ENCODE peak calls at places on chromosomes 3 and 15, in six cellular contexts. J is OCI-LY7, O is colonic mucosa, N is PC-9, Q is epithelial cell of esophagus, H is psoas muscle. P is an unnamed sample.

GRCh38 chr3:128197855-128198254 is 44.6 kb downstream of the EEFSEC start:
- DNase-seq in Q (no peak), H (no peak), N (no peak), O (no peak), J (no peak), P (no peak)

GRCh38 chr3:56610669-56611335 is 53.8 kb downstream of the CCDC66 start:
- DNase-seq in J (no peak), Q (no peak), N (no peak), O (no peak), H (no peak), P (no peak)

GRCh38 chr3:194053136-194053535 is 82.8 kb upstream of the HES1 start:
- DNase-seq in H (no peak), Q (no peak), O (no peak), J (no peak), N (no peak), P (no peak)

GRCh38 chr15:78146437-78147154 is 2.6 kb upstream of the IDH3A start:
- DNase-seq in J (no peak), Q (peak), N (no peak), H (no peak), O (no peak), P (no peak)

GRCh38 chr15:89776274-89777072 is at the start of gene MESP2:
- DNase-seq in H (peak), Q (peak), N (no peak), O (peak), J (no peak), P (no peak)

GRCh38 chr3:178406206-178406605 is 130.0 kb upstream of the KCNMB2 start:
- DNase-seq in H (no peak), J (no peak), O (no peak), N (no peak), Q (no peak), P (no peak)

GRCh38 chr3:42829083-42829627 is 19.9 kb downstream of the ACKR2 start:
- DNase-seq in H (no peak), N (peak), Q (peak), J (no peak), O (peak), P (no peak)

GRCh38 chr3:176349706-176350105 is 847.6 kb downstream of the TBL1XR1 start:
- DNase-seq in N (no peak), O (no peak), Q (no peak), J (no peak), H (no peak), P (no peak)

GRCh38 chr3:139218046-139218445 is 125.8 kb upstream of the MRPS22 start:
- DNase-seq in O (no peak), J (no peak), H (no peak), Q (no peak), N (no peak), P (no peak)

GRCh38 chr3:153291052-153291689 is 129.1 kb downstream of the RAP2B start:
- DNase-seq in J (peak), Q (peak), N (no peak), O (no peak), H (no peak), P (peak)

GRCh38 chr3:100042144-100042543 is 72.2 kb downstream of the FILIP1L start:
- DNase-seq in N (peak), Q (peak), H (no peak), J (no peak), O (no peak), P (peak)

GRCh38 chr3:173096994-173097785 is 43.8 kb downstream of the SPATA16 start:
- DNase-seq in Q (peak), O (no peak), H (no peak), J (no peak), N (no peak), P (no peak)

GRCh38 chr3:172216843-172217404 is 177.5 kb downstream of the FNDC3B start:
- DNase-seq in N (no peak), O (no peak), H (no peak), J (no peak), Q (no peak), P (no peak)

GRCh38 chr3:151468284-151468917 is 7.5 kb upstream of the IGSF10 start:
- DNase-seq in Q (peak), O (peak), N (peak), H (no peak), J (peak), P (peak)

GRCh38 chr3:125593991-125594574 is 1.2 kb downstream of the OSBPL11 start:
- DNase-seq in N (peak), H (no peak), Q (peak), J (peak), O (no peak), P (no peak)

GRCh38 chr3:194206375-194206774 is 70.4 kb downstream of the HES1 start:
- DNase-seq in N (peak), H (peak), Q (peak), O (peak), J (no peak), P (no peak)

GRCh38 chr3:161233557-161233956 is 12.4 kb downstream of the NMD3 start:
- DNase-seq in J (no peak), N (no peak), H (no peak), O (no peak), Q (no peak), P (no peak)

GRCh38 chr3:188296761-188297689 is 143.1 kb downstream of the LPP start:
- DNase-seq in H (no peak), O (peak), J (peak), N (peak), Q (peak), P (no peak)

GRCh38 chr3:106013971-106014370 is 145.2 kb upstream of the CBLB start:
- DNase-seq in J (no peak), H (no peak), N (no peak), O (no peak), Q (peak), P (no peak)

GRCh38 chr3:37953995-37954394 is 36.6 kb upstream of the VILL start:
- DNase-seq in O (no peak), H (no peak), J (no peak), Q (no peak), N (no peak), P (no peak)

GRCh38 chr15:99558571-99558970 is 7.2 kb upstream of the MEF2A start:
- DNase-seq in J (no peak), H (no peak), O (no peak), Q (no peak), N (no peak), P (no peak)

GRCh38 chr3:112815981-112816380 is 30.7 kb downstream of the CD200R1L start:
- DNase-seq in N (peak), Q (peak), H (no peak), J (no peak), O (no peak), P (no peak)

GRCh38 chr3:112813723-112814171 is 32.9 kb downstream of the CD200R1L start:
- DNase-seq in H (no peak), N (no peak), Q (no peak), O (no peak), J (peak), P (no peak)

GRCh38 chr3:112813016-112813415 is 33.6 kb downstream of the CD200R1L start:
- DNase-seq in O (no peak), H (no peak), Q (no peak), J (no peak), N (no peak), P (no peak)

GRCh38 chr3:112811917-112812660 is 34.6 kb downstream of the CD200R1L start:
- DNase-seq in H (no peak), O (no peak), Q (no peak), J (no peak), N (no peak), P (no peak)

GRCh38 chr3:112814256-112814655 is 32.4 kb downstream of the CD200R1L start:
- DNase-seq in Q (peak), O (no peak), J (peak), N (peak), H (no peak), P (no peak)
- TF ChIP-seq CTCF in Q (peak), O (no peak), J (peak), N (peak), H (peak), P (peak)

GRCh38 chr15:84983711-84984110 is 2.1 kb downstream of the PDE8A start:
- DNase-seq in J (no peak), O (no peak), H (no peak), Q (no peak), N (no peak), P (no peak)
- H3K4me3 ChIP-seq in J (peak), O (peak), H (peak), Q (no peak), N (peak), P (no peak)

GRCh38 chr15:69955240-69955894 is 142.3 kb downstream of the TLE3 start:
- DNase-seq in H (no peak), Q (no peak), N (no peak), J (peak), O (no peak), P (no peak)
- TF ChIP-seq CTCF in H (no peak), Q (no peak), N (no peak), J (peak), O (no peak), P (no peak)

GRCh38 chr3:9934993-9935392 is 1.4 kb downstream of the CRELD1 start:
- DNase-seq in N (no peak), J (no peak), H (no peak), Q (no peak), O (no peak), P (no peak)
- H3K4me3 ChIP-seq in N (peak), J (peak), H (peak), Q (no peak), O (peak), P (peak)

GRCh38 chr3:158773845-158774542 is 27.9 kb upstream of the MFSD1 start:
- DNase-seq in H (no peak), J (no peak), Q (peak), O (no peak), N (peak), P (no peak)
- TF ChIP-seq CTCF in H (no peak), J (peak), Q (no peak), O (no peak), N (peak), P (no peak)

GRCh38 chr15:43070249-43070648 is 35.6 kb downstream of the UBR1 start:
- DNase-seq in H (no peak), Q (no peak), J (no peak), O (no peak), N (no peak), P (no peak)
- H3K4me3 ChIP-seq in H (no peak), Q (no peak), J (no peak), O (no peak), N (no peak), P (no peak)

GRCh38 chr15:58438956-58439355 is 7.2 kb downstream of the LIPC start:
- DNase-seq in O (peak), Q (peak), H (no peak), J (peak), N (peak), P (peak)
- TF ChIP-seq CTCF in O (no peak), Q (peak), H (peak), J (peak), N (peak), P (peak)

DNA sequence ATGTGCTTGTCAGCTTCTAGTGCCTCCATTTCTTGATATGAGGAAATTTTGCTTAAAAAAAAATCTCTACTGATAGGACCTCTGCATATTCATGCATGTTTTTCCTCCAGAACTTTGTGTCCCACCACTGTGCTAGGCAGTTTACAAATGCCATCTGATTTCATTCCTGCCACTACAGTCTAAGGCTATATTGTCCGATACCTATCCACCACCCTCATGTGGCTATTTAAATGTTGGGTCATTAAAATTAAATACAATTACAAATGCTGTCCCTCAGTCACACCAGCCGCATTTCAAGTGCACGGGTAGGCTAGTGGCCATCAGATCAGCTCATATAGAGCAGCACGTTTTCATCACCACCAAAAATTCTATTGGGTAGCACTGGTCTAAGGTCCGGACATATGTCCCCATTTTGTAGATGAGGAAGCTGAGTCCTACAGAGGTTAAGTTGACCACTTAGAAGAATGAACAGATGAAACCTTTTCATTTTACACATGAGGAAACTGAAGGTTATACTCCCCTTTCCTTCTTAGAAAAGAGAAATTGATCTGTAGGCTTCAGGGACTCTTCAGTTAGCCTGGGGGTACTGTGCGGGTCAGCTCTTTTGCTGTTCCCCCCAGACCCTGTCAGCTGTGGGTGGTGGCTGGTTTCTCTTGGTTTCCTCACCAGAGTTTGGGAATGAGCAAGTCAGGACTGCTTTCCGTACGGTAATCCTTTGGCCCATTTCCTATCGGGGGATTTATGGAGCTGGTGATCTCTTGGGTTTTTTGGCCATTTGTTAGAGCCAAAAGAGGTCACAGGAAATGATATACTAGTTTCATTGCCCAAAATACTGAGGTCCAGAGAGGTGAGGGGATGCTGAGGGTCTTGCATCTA is 56.6 kb downstream of the SMAD3 start:
- DNase-seq in J (no peak), Q (no peak), H (no peak), N (no peak), O (no peak), P (no peak)
- H3K4me3 ChIP-seq in J (no peak), Q (no peak), H (peak), N (no peak), O (no peak), P (no peak)

DNA sequence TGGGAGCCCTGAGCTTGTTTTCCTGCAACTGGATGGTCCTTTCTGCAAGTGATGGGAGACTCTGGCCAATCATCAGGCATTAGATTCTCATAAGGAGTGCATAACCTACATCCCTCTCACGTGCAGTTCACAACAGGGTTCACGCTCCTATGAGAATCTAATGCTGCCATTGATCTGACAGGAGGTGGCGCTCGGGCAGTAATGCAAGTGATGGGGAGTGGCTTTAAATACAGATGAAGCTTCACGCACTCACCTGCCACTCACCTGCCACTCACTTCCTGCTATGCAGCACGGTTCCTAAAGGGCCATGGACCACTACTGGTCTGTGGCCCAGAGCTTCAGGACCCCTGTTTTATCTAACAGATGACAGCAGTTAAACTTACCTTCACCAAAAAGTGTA is 21.4 kb downstream of the CSNK1G1 start:
- DNase-seq in N (no peak), Q (peak), H (no peak), J (peak), O (peak), P (no peak)
- TF ChIP-seq CTCF in N (no peak), Q (peak), H (no peak), J (peak), O (no peak), P (no peak)

GRCh38 chr15:58742022-58742421 is 7.5 kb downstream of the ADAM10 start:
- DNase-seq in H (no peak), J (no peak), Q (no peak), O (no peak), N (no peak), P (no peak)
- H3K4me3 ChIP-seq in H (no peak), J (no peak), Q (no peak), O (no peak), N (no peak), P (no peak)